ENCODE peak calls at places on chromosomes 7 and 10, in five cellular contexts. One of them, this sample, is unnamed. For H3K4me1, the result is how much of the 10 kb centered on the place peaks cover.

GRCh38 chr7:73519867-73520672 is 2.0 kb downstream of the BAZ1B start:
- DNase-seq in neuronal stem cell: no peak
- DNase-seq in left ventricle myocardium inferior: no peak
- DNase-seq in ovary: no peak
- DNase-seq in Panc1: no peak
- DNase-seq in this sample: peak

GRCh38 chr7:30980194-30980593 is 16.4 kb downstream of the GHRHR start:
- DNase-seq in neuronal stem cell: no peak
- DNase-seq in left ventricle myocardium inferior: no peak
- DNase-seq in ovary: no peak
- DNase-seq in Panc1: no peak
- DNase-seq in this sample: no peak

GRCh38 chr7:144738708-144739314 is 97.0 kb downstream of the TPK1 start:
- DNase-seq in neuronal stem cell: no peak
- DNase-seq in left ventricle myocardium inferior: no peak
- DNase-seq in ovary: no peak
- DNase-seq in Panc1: peak
- DNase-seq in this sample: no peak

GRCh38 chr7:12729112-12729511 is 41.7 kb downstream of the ARL4A start:
- DNase-seq in neuronal stem cell: no peak
- DNase-seq in left ventricle myocardium inferior: peak
- DNase-seq in ovary: peak
- DNase-seq in Panc1: no peak
- DNase-seq in this sample: peak

GRCh38 chr10:3791974-3792633 is 7.1 kb upstream of the KLF6 start:
- DNase-seq in neuronal stem cell: no peak
- DNase-seq in left ventricle myocardium inferior: no peak
- DNase-seq in ovary: no peak
- DNase-seq in Panc1: no peak
- DNase-seq in this sample: no peak

GRCh38 chr7:30448461-30449189 is 30.0 kb downstream of the NOD1 start:
- DNase-seq in neuronal stem cell: no peak
- DNase-seq in left ventricle myocardium inferior: no peak
- DNase-seq in ovary: no peak
- DNase-seq in Panc1: no peak
- DNase-seq in this sample: no peak

GRCh38 chr10:113576853-113577252 is 24.0 kb downstream of the HABP2 start:
- DNase-seq in neuronal stem cell: peak
- DNase-seq in left ventricle myocardium inferior: no peak
- DNase-seq in ovary: no peak
- DNase-seq in Panc1: no peak
- DNase-seq in this sample: peak

GRCh38 chr7:32670105-32670504 is 174.8 kb downstream of the AVL9 start:
- DNase-seq in neuronal stem cell: peak
- DNase-seq in left ventricle myocardium inferior: no peak
- DNase-seq in ovary: no peak
- DNase-seq in Panc1: peak
- DNase-seq in this sample: no peak

GRCh38 chr7:104264281-104264680 is 56.5 kb upstream of the ORC5 start:
- DNase-seq in neuronal stem cell: no peak
- DNase-seq in left ventricle myocardium inferior: no peak
- DNase-seq in ovary: no peak
- DNase-seq in Panc1: no peak
- DNase-seq in this sample: no peak

GRCh38 chr7:49174396-49174795 is 250.0 kb downstream of the CDC14C start:
- DNase-seq in neuronal stem cell: no peak
- DNase-seq in left ventricle myocardium inferior: no peak
- DNase-seq in ovary: no peak
- DNase-seq in Panc1: peak
- DNase-seq in this sample: no peak

GRCh38 chr7:117424090-117424829 is 3.0 kb downstream of the ASZ1 start:
- DNase-seq in neuronal stem cell: no peak
- DNase-seq in left ventricle myocardium inferior: no peak
- DNase-seq in ovary: no peak
- DNase-seq in Panc1: no peak
- DNase-seq in this sample: no peak

GRCh38 chr7:45624392-45624760 is 50.2 kb downstream of the ADCY1 start:
- DNase-seq in neuronal stem cell: no peak
- DNase-seq in left ventricle myocardium inferior: no peak
- DNase-seq in ovary: no peak
- DNase-seq in Panc1: no peak
- DNase-seq in this sample: no peak

GRCh38 chr7:10838205-10838604 is 135.5 kb upstream of the PHF14 start:
- DNase-seq in neuronal stem cell: no peak
- DNase-seq in left ventricle myocardium inferior: no peak
- DNase-seq in ovary: no peak
- DNase-seq in Panc1: no peak
- DNase-seq in this sample: no peak

GRCh38 chr10:90930971-90931841 is 10.3 kb upstream of the ANKRD1 start:
- DNase-seq in neuronal stem cell: no peak
- DNase-seq in left ventricle myocardium inferior: peak
- DNase-seq in ovary: peak
- DNase-seq in Panc1: no peak
- DNase-seq in this sample: peak

GRCh38 chr10:58573144-58573543 is 60.5 kb downstream of the BICC1 start:
- DNase-seq in neuronal stem cell: no peak
- DNase-seq in left ventricle myocardium inferior: no peak
- DNase-seq in ovary: no peak
- DNase-seq in Panc1: no peak
- DNase-seq in this sample: no peak

GRCh38 chr7:118949031-118949430 is 724.5 kb downstream of the ANKRD7 start:
- DNase-seq in neuronal stem cell: no peak
- DNase-seq in left ventricle myocardium inferior: no peak
- DNase-seq in ovary: no peak
- DNase-seq in Panc1: no peak
- DNase-seq in this sample: no peak
- H3K4me1 ChIP-seq in neuronal stem cell: under half
- H3K4me1 ChIP-seq in left ventricle myocardium inferior: under half
- H3K4me1 ChIP-seq in ovary: under half
- H3K4me1 ChIP-seq in Panc1: under half
- H3K4me1 ChIP-seq in this sample: under half

GRCh38 chr7:123747089-123747488 is 1.7 kb downstream of the WASL start:
- DNase-seq in neuronal stem cell: no peak
- DNase-seq in left ventricle myocardium inferior: no peak
- DNase-seq in ovary: no peak
- DNase-seq in Panc1: no peak
- DNase-seq in this sample: no peak

GRCh38 chr7:123745437-123745836 is 3.4 kb downstream of the WASL start:
- DNase-seq in neuronal stem cell: no peak
- DNase-seq in left ventricle myocardium inferior: no peak
- DNase-seq in ovary: no peak
- DNase-seq in Panc1: no peak
- DNase-seq in this sample: no peak

GRCh38 chr7:123747620-123748141 is 1.1 kb downstream of the WASL start:
- DNase-seq in neuronal stem cell: peak
- DNase-seq in left ventricle myocardium inferior: peak
- DNase-seq in ovary: peak
- DNase-seq in Panc1: no peak
- DNase-seq in this sample: peak

GRCh38 chr7:123744416-123744815 is 4.4 kb downstream of the WASL start:
- DNase-seq in neuronal stem cell: no peak
- DNase-seq in left ventricle myocardium inferior: no peak
- DNase-seq in ovary: no peak
- DNase-seq in Panc1: no peak
- DNase-seq in this sample: no peak

DNA sequence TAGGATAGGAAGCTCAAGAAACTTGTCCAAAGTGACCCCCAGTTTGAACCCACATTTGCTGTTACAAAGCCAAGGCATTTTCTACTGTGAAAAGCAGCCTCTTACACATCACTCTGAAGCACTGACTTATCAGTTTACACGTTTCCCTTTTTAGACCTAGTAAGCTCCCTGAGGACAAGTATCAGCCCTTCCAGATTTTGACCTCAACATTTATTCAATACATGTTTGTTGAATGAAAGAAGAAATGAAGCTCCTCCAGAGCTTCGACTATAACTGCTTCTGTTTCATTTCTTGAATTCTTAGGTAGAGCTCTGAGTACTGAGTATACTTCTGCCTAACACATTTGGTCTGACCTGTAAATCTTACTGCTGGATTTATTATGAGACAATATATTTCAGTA is 2.7 kb downstream of the WASL start:
- DNase-seq in neuronal stem cell: no peak
- DNase-seq in left ventricle myocardium inferior: no peak
- DNase-seq in ovary: no peak
- DNase-seq in Panc1: no peak
- DNase-seq in this sample: no peak
- H3K4me1 ChIP-seq in neuronal stem cell: under half
- H3K4me1 ChIP-seq in left ventricle myocardium inferior: half or more
- H3K4me1 ChIP-seq in ovary: under half
- H3K4me1 ChIP-seq in Panc1: under half
- H3K4me1 ChIP-seq in this sample: under half

GRCh38 chr10:86863443-86863842 is 94.0 kb downstream of the MMRN2 start:
- DNase-seq in neuronal stem cell: no peak
- DNase-seq in left ventricle myocardium inferior: no peak
- DNase-seq in ovary: no peak
- DNase-seq in Panc1: no peak
- DNase-seq in this sample: peak
- H3K4me1 ChIP-seq in neuronal stem cell: under half
- H3K4me1 ChIP-seq in left ventricle myocardium inferior: under half
- H3K4me1 ChIP-seq in ovary: under half
- H3K4me1 ChIP-seq in Panc1: under half
- H3K4me1 ChIP-seq in this sample: half or more

GRCh38 chr10:125148021-125148439 is 12.3 kb downstream of the CTBP2 start:
- DNase-seq in neuronal stem cell: no peak
- DNase-seq in left ventricle myocardium inferior: no peak
- DNase-seq in ovary: peak
- DNase-seq in Panc1: no peak
- DNase-seq in this sample: no peak

GRCh38 chr10:125151170-125151823 is 9.1 kb downstream of the CTBP2 start:
- DNase-seq in neuronal stem cell: no peak
- DNase-seq in left ventricle myocardium inferior: no peak
- DNase-seq in ovary: no peak
- DNase-seq in Panc1: no peak
- DNase-seq in this sample: no peak

GRCh38 chr10:125149278-125150047 is 10.9 kb downstream of the CTBP2 start:
- DNase-seq in neuronal stem cell: no peak
- DNase-seq in left ventricle myocardium inferior: peak
- DNase-seq in ovary: peak
- DNase-seq in Panc1: peak
- DNase-seq in this sample: peak

GRCh38 chr10:125146791-125147604 is 13.4 kb downstream of the CTBP2 start:
- DNase-seq in neuronal stem cell: no peak
- DNase-seq in left ventricle myocardium inferior: no peak
- DNase-seq in ovary: no peak
- DNase-seq in Panc1: no peak
- DNase-seq in this sample: no peak

DNA sequence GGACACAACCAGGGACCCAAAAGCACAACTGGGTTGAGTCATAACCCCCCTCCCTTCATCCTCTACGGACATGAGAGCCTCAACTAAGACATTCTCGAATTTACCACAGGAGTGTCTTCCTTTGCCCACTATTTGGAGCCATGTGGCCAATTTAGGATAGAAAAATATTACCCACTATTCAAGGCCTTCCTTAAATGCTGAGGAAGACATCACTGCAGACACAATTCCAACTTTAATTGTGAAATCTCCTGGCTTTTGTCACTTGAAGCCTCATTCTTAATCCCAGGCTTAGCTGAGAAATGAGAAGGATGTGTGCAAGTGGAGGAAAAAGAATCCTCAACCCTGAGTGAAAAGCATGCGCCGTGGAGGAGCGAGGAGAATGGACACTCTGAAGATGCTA is 11.8 kb downstream of the CTBP2 start:
- DNase-seq in neuronal stem cell: no peak
- DNase-seq in left ventricle myocardium inferior: no peak
- DNase-seq in ovary: no peak
- DNase-seq in Panc1: no peak
- DNase-seq in this sample: no peak
- H3K4me1 ChIP-seq in neuronal stem cell: under half
- H3K4me1 ChIP-seq in left ventricle myocardium inferior: half or more
- H3K4me1 ChIP-seq in ovary: half or more
- H3K4me1 ChIP-seq in Panc1: half or more
- H3K4me1 ChIP-seq in this sample: under half

GRCh38 chr7:43594020-43594419 is 11.1 kb downstream of the STK17A start:
- DNase-seq in neuronal stem cell: no peak
- DNase-seq in left ventricle myocardium inferior: no peak
- DNase-seq in ovary: no peak
- DNase-seq in Panc1: no peak
- DNase-seq in this sample: no peak

GRCh38 chr7:43592321-43592720 is 9.4 kb downstream of the STK17A start:
- DNase-seq in neuronal stem cell: no peak
- DNase-seq in left ventricle myocardium inferior: no peak
- DNase-seq in ovary: no peak
- DNase-seq in Panc1: no peak
- DNase-seq in this sample: no peak

GRCh38 chr7:43591551-43592180 is 8.8 kb downstream of the STK17A start:
- DNase-seq in neuronal stem cell: no peak
- DNase-seq in left ventricle myocardium inferior: no peak
- DNase-seq in ovary: no peak
- DNase-seq in Panc1: no peak
- DNase-seq in this sample: no peak

GRCh38 chr7:43590862-43591550 is 8.1 kb downstream of the STK17A start:
- DNase-seq in neuronal stem cell: no peak
- DNase-seq in left ventricle myocardium inferior: no peak
- DNase-seq in ovary: no peak
- DNase-seq in Panc1: no peak
- DNase-seq in this sample: no peak

GRCh38 chr7:43593010-43593409 is 10.1 kb downstream of the STK17A start:
- DNase-seq in neuronal stem cell: no peak
- DNase-seq in left ventricle myocardium inferior: no peak
- DNase-seq in ovary: no peak
- DNase-seq in Panc1: no peak
- DNase-seq in this sample: no peak
- H3K4me1 ChIP-seq in neuronal stem cell: under half
- H3K4me1 ChIP-seq in left ventricle myocardium inferior: under half
- H3K4me1 ChIP-seq in ovary: under half
- H3K4me1 ChIP-seq in Panc1: under half
- H3K4me1 ChIP-seq in this sample: under half

GRCh38 chr10:110414563-110415309 is 83.0 kb upstream of the DUSP5 start:
- DNase-seq in neuronal stem cell: no peak
- DNase-seq in left ventricle myocardium inferior: no peak
- DNase-seq in ovary: no peak
- DNase-seq in Panc1: no peak
- DNase-seq in this sample: no peak
- H3K4me1 ChIP-seq in neuronal stem cell: under half
- H3K4me1 ChIP-seq in left ventricle myocardium inferior: under half
- H3K4me1 ChIP-seq in ovary: under half
- H3K4me1 ChIP-seq in Panc1: under half
- H3K4me1 ChIP-seq in this sample: under half

GRCh38 chr7:22651534-22652243 is 75.3 kb upstream of the IL6 start:
- DNase-seq in neuronal stem cell: no peak
- DNase-seq in left ventricle myocardium inferior: no peak
- DNase-seq in ovary: no peak
- DNase-seq in Panc1: no peak
- DNase-seq in this sample: no peak
- H3K4me1 ChIP-seq in neuronal stem cell: under half
- H3K4me1 ChIP-seq in left ventricle myocardium inferior: under half
- H3K4me1 ChIP-seq in ovary: under half
- H3K4me1 ChIP-seq in Panc1: under half
- H3K4me1 ChIP-seq in this sample: under half

This sample was measured in HAP-1.